ENCODE peak calls at places on chromosomes 11 and 22, in six cellular contexts. One of them, this sample, is unnamed.
A peak's percentile ranks its signal among the peaks of the same experiment; 100 is the strongest.

GRCh38 chr11:110818032-110818687 is 105.9 kb upstream of the ARHGAP20 start:
- DNase-seq in mesendoderm: no peak
- DNase-seq in hypothalamus: no peak
- DNase-seq in activated CD8-positive, alpha-beta memory T cell treated with anti-CD3 and anti-CD28 coated beads for 4 hours: no peak
- DNase-seq in endothelial cell of umbilical vein: no peak
- DNase-seq in naive B cell: no peak
- DNase-seq in this sample: no peak

GRCh38 chr11:66727282-66727882 is 1.6 kb downstream of the SPTBN2 start:
- DNase-seq in mesendoderm: peak; percentile 45
- DNase-seq in hypothalamus: no peak
- DNase-seq in activated CD8-positive, alpha-beta memory T cell treated with anti-CD3 and anti-CD28 coated beads for 4 hours: no peak
- DNase-seq in endothelial cell of umbilical vein: peak; percentile 27
- DNase-seq in naive B cell: peak; percentile 33
- DNase-seq in this sample: peak; percentile 62

GRCh38 chr11:15589070-15589626 is 474.4 kb downstream of the INSC start:
- DNase-seq in mesendoderm: peak; percentile 98
- DNase-seq in hypothalamus: no peak
- DNase-seq in activated CD8-positive, alpha-beta memory T cell treated with anti-CD3 and anti-CD28 coated beads for 4 hours: no peak
- DNase-seq in endothelial cell of umbilical vein: no peak
- DNase-seq in naive B cell: no peak
- DNase-seq in this sample: peak; percentile 35

GRCh38 chr11:19714093-19714386 is 1.4 kb downstream of the NAV2 start:
- DNase-seq in mesendoderm: no peak
- DNase-seq in hypothalamus: no peak
- DNase-seq in activated CD8-positive, alpha-beta memory T cell treated with anti-CD3 and anti-CD28 coated beads for 4 hours: no peak
- DNase-seq in endothelial cell of umbilical vein: peak; percentile 46
- DNase-seq in naive B cell: no peak
- DNase-seq in this sample: peak; percentile 22

GRCh38 chr11:86740628-86741488 is 59.5 kb upstream of the PRSS23 start:
- DNase-seq in mesendoderm: peak; percentile 98
- DNase-seq in hypothalamus: no peak
- DNase-seq in activated CD8-positive, alpha-beta memory T cell treated with anti-CD3 and anti-CD28 coated beads for 4 hours: no peak
- DNase-seq in endothelial cell of umbilical vein: peak; percentile 94
- DNase-seq in naive B cell: no peak
- DNase-seq in this sample: peak; percentile 87

GRCh38 chr22:46914481-46914880 is 152.0 kb downstream of the TBC1D22A start:
- DNase-seq in mesendoderm: no peak
- DNase-seq in hypothalamus: no peak
- DNase-seq in activated CD8-positive, alpha-beta memory T cell treated with anti-CD3 and anti-CD28 coated beads for 4 hours: no peak
- DNase-seq in endothelial cell of umbilical vein: no peak
- DNase-seq in naive B cell: no peak
- DNase-seq in this sample: no peak

GRCh38 chr22:16967453-16968217 is 40.4 kb downstream of the GAB4 start:
- DNase-seq in mesendoderm: no peak
- DNase-seq in hypothalamus: no peak
- DNase-seq in activated CD8-positive, alpha-beta memory T cell treated with anti-CD3 and anti-CD28 coated beads for 4 hours: no peak
- DNase-seq in endothelial cell of umbilical vein: no peak
- DNase-seq in naive B cell: no peak
- DNase-seq in this sample: no peak

GRCh38 chr11:31441296-31441695 is 68.1 kb downstream of the IMMP1L start:
- DNase-seq in mesendoderm: no peak
- DNase-seq in hypothalamus: no peak
- DNase-seq in activated CD8-positive, alpha-beta memory T cell treated with anti-CD3 and anti-CD28 coated beads for 4 hours: no peak
- DNase-seq in endothelial cell of umbilical vein: no peak
- DNase-seq in naive B cell: no peak
- DNase-seq in this sample: no peak

GRCh38 chr11:43788394-43788793 is 92.2 kb upstream of the ALKBH3 start:
- DNase-seq in mesendoderm: no peak
- DNase-seq in hypothalamus: no peak
- DNase-seq in activated CD8-positive, alpha-beta memory T cell treated with anti-CD3 and anti-CD28 coated beads for 4 hours: no peak
- DNase-seq in endothelial cell of umbilical vein: peak; percentile 23
- DNase-seq in naive B cell: peak; percentile 51
- DNase-seq in this sample: no peak

GRCh38 chr22:33472462-33473344 is 414.5 kb upstream of the SYN3 start:
- DNase-seq in mesendoderm: no peak
- DNase-seq in hypothalamus: no peak
- DNase-seq in activated CD8-positive, alpha-beta memory T cell treated with anti-CD3 and anti-CD28 coated beads for 4 hours: no peak
- DNase-seq in endothelial cell of umbilical vein: no peak
- DNase-seq in naive B cell: no peak
- DNase-seq in this sample: no peak

GRCh38 chr11:74650498-74650897 is 58.1 kb downstream of the POLD3 start:
- DNase-seq in mesendoderm: no peak
- DNase-seq in hypothalamus: no peak
- DNase-seq in activated CD8-positive, alpha-beta memory T cell treated with anti-CD3 and anti-CD28 coated beads for 4 hours: no peak
- DNase-seq in endothelial cell of umbilical vein: no peak
- DNase-seq in naive B cell: no peak
- DNase-seq in this sample: no peak

GRCh38 chr22:24355574-24355973 is 71.8 kb upstream of the ADORA2A start:
- DNase-seq in mesendoderm: no peak
- DNase-seq in hypothalamus: no peak
- DNase-seq in activated CD8-positive, alpha-beta memory T cell treated with anti-CD3 and anti-CD28 coated beads for 4 hours: no peak
- DNase-seq in endothelial cell of umbilical vein: no peak
- DNase-seq in naive B cell: no peak
- DNase-seq in this sample: no peak

GRCh38 chr22:46887978-46888377 is 125.5 kb downstream of the TBC1D22A start:
- DNase-seq in mesendoderm: no peak
- DNase-seq in hypothalamus: no peak
- DNase-seq in activated CD8-positive, alpha-beta memory T cell treated with anti-CD3 and anti-CD28 coated beads for 4 hours: no peak
- DNase-seq in endothelial cell of umbilical vein: no peak
- DNase-seq in naive B cell: no peak
- DNase-seq in this sample: no peak

GRCh38 chr22:46471901-46472721 is 65.3 kb downstream of the CELSR1 start:
- DNase-seq in mesendoderm: no peak
- DNase-seq in hypothalamus: no peak
- DNase-seq in activated CD8-positive, alpha-beta memory T cell treated with anti-CD3 and anti-CD28 coated beads for 4 hours: no peak
- DNase-seq in endothelial cell of umbilical vein: no peak
- DNase-seq in naive B cell: no peak
- DNase-seq in this sample: peak; percentile 48

GRCh38 chr11:114176321-114176720 is 116.8 kb downstream of the ZBTB16 start:
- DNase-seq in mesendoderm: no peak
- DNase-seq in hypothalamus: no peak
- DNase-seq in activated CD8-positive, alpha-beta memory T cell treated with anti-CD3 and anti-CD28 coated beads for 4 hours: no peak
- DNase-seq in endothelial cell of umbilical vein: no peak
- DNase-seq in naive B cell: no peak
- DNase-seq in this sample: no peak

GRCh38 chr11:74133416-74133815 is 37.4 kb downstream of the C2CD3 start:
- DNase-seq in mesendoderm: no peak
- DNase-seq in hypothalamus: no peak
- DNase-seq in activated CD8-positive, alpha-beta memory T cell treated with anti-CD3 and anti-CD28 coated beads for 4 hours: no peak
- DNase-seq in endothelial cell of umbilical vein: no peak
- DNase-seq in naive B cell: no peak
- DNase-seq in this sample: no peak

GRCh38 chr11:113448311-113448666 is 26.9 kb downstream of the DRD2 start:
- DNase-seq in mesendoderm: no peak
- DNase-seq in hypothalamus: no peak
- DNase-seq in activated CD8-positive, alpha-beta memory T cell treated with anti-CD3 and anti-CD28 coated beads for 4 hours: no peak
- DNase-seq in endothelial cell of umbilical vein: no peak
- DNase-seq in naive B cell: no peak
- DNase-seq in this sample: no peak

GRCh38 chr11:3096909-3097395 is 39.7 kb upstream of the CARS1 start:
- DNase-seq in mesendoderm: no peak
- DNase-seq in hypothalamus: no peak
- DNase-seq in activated CD8-positive, alpha-beta memory T cell treated with anti-CD3 and anti-CD28 coated beads for 4 hours: no peak
- DNase-seq in endothelial cell of umbilical vein: no peak
- DNase-seq in naive B cell: no peak
- DNase-seq in this sample: no peak

GRCh38 chr11:27505781-27506180 is 788 bp downstream of the LIN7C start:
- DNase-seq in mesendoderm: no peak
- DNase-seq in hypothalamus: no peak
- DNase-seq in activated CD8-positive, alpha-beta memory T cell treated with anti-CD3 and anti-CD28 coated beads for 4 hours: no peak
- DNase-seq in endothelial cell of umbilical vein: no peak
- DNase-seq in naive B cell: no peak
- DNase-seq in this sample: no peak

GRCh38 chr11:56932572-56933235 is 56.0 kb upstream of the OR5AK2 start:
- DNase-seq in mesendoderm: peak; percentile 14
- DNase-seq in hypothalamus: no peak
- DNase-seq in activated CD8-positive, alpha-beta memory T cell treated with anti-CD3 and anti-CD28 coated beads for 4 hours: no peak
- DNase-seq in endothelial cell of umbilical vein: no peak
- DNase-seq in naive B cell: no peak
- DNase-seq in this sample: no peak